ENCODE peak calls at places on chromosomes 6 and 20, in seven cellular contexts. F, Q, N, D, O, E and U are unnamed samples.

GRCh38 chr6:26087284-26088115 is at the start of gene HFE:
- DNase-seq in F (peak; percentile 62), Q (peak; percentile 33), N (peak; percentile 60), D (peak; percentile 64), O (peak; percentile 64), E (peak; percentile 38), U (peak; percentile 87)

GRCh38 chr20:46552460-46553420 is 2.3 kb upstream of the OCSTAMP start:
- DNase-seq in F (no peak), Q (no peak), N (no peak), D (no peak), O (peak; percentile 36), E (no peak), U (no peak)

GRCh38 chr6:133083248-133083967 is 157.7 kb upstream of the EYA4 start:
- DNase-seq in F (no peak), Q (no peak), N (no peak), D (no peak), O (no peak), E (no peak), U (no peak)

GRCh38 chr6:168778201-168778600 is 337.2 kb downstream of the SMOC2 start:
- DNase-seq in F (no peak), Q (no peak), N (peak; percentile 63), D (peak; percentile 32), O (no peak), E (no peak), U (peak; percentile 66)

GRCh38 chr6:158610319-158610968 is 34.1 kb downstream of the DYNLT1 start:
- DNase-seq in F (no peak), Q (no peak), N (no peak), D (no peak), O (no peak), E (no peak), U (no peak)

GRCh38 chr6:159466934-159467333 is 226.1 kb downstream of the SOD2 start:
- DNase-seq in F (no peak), Q (no peak), N (no peak), D (no peak), O (no peak), E (no peak), U (no peak)

GRCh38 chr20:18991012-18991411 is 177.4 kb downstream of the SCP2D1 start:
- DNase-seq in F (no peak), Q (no peak), N (no peak), D (no peak), O (no peak), E (no peak), U (no peak)

GRCh38 chr6:164410017-164410416 is 899.4 kb downstream of the C6orf118 start:
- DNase-seq in F (no peak), Q (no peak), N (no peak), D (no peak), O (no peak), E (no peak), U (no peak)

GRCh38 chr20:10216146-10216741 is 2.4 kb upstream of the SNAP25 start:
- DNase-seq in F (no peak), Q (no peak), N (no peak), D (no peak), O (no peak), E (no peak), U (no peak)